ENCODE peak calls at places on chromosomes 13 and 19, in ten cellular contexts. A is fibroblast of mammary gland, K is Calu3, P is GM12865, E is psoas muscle, L is AG10803, N is activated B cell treated with CpG ODN at 0.5 μM for 24 hours, C is Caco-2, Q is foreskin fibroblast, W is mammary epithelial cell. G is an unnamed sample.

GRCh38 chr13:58858870-58859371 is 1227.4 kb downstream of the PCDH17 start:
- DNase-seq in L (no peak), K (no peak), A (no peak), W (no peak), P (no peak), N (no peak), Q (no peak), E (no peak), C (no peak), G (no peak)

GRCh38 chr13:103195762-103196161 is 129.5 kb upstream of the SLC10A2 start:
- DNase-seq in A (no peak), P (no peak), Q (no peak), N (no peak), W (peak), C (no peak), K (no peak), L (no peak), E (no peak), G (no peak)

GRCh38 chr13:42275506-42275905 is 3.6 kb downstream of the AKAP11 start:
- DNase-seq in A (no peak), E (no peak), L (no peak), W (peak), Q (no peak), N (no peak), K (no peak), P (peak), C (no peak), G (no peak)

GRCh38 chr19:16872728-16873127 is 16.1 kb upstream of the F2RL3 start:
- DNase-seq in E (no peak), N (no peak), C (no peak), L (no peak), Q (no peak), K (no peak), P (no peak), A (no peak), W (no peak), G (no peak)

GRCh38 chr13:45215392-45216077 is 14.7 kb upstream of the KCTD4 start:
- DNase-seq in W (no peak), N (no peak), E (no peak), A (no peak), Q (no peak), C (no peak), K (no peak), L (peak), P (no peak), G (no peak)

GRCh38 chr19:3570619-3571018 is 2.1 kb upstream of the HMG20B start:
- DNase-seq in N (no peak), W (peak), Q (no peak), E (no peak), A (no peak), K (no peak), L (no peak), P (no peak), C (no peak), G (no peak)

GRCh38 chr19:55454787-55455243 is 6.6 kb downstream of the ISOC2 start:
- DNase-seq in K (peak), W (peak), P (peak), Q (peak), E (no peak), N (no peak), A (peak), L (peak), C (peak), G (peak)

GRCh38 chr13:50230365-50230978 is 215.2 kb downstream of the KCNRG start:
- DNase-seq in Q (peak), N (no peak), A (peak), W (peak), P (no peak), E (no peak), K (no peak), C (no peak), L (peak), G (no peak)

GRCh38 chr13:39779337-39780270 is 124.1 kb downstream of the COG6 start:
- DNase-seq in Q (no peak), C (no peak), E (no peak), A (peak), L (peak), W (no peak), K (no peak), N (no peak), P (peak), G (no peak)

GRCh38 chr19:10863107-10863700 is 8.1 kb upstream of the CARM1 start:
- DNase-seq in W (no peak), C (no peak), N (no peak), E (peak), Q (no peak), L (peak), A (peak), P (no peak), K (peak), G (no peak)

GRCh38 chr13:80359459-80360297 is 18.8 kb upstream of the SPRY2 start:
- DNase-seq in K (no peak), A (peak), L (no peak), W (no peak), E (no peak), C (no peak), Q (no peak), P (no peak), N (no peak), G (peak)

GRCh38 chr13:106917673-106918652 is 350.0 kb upstream of the ARGLU1 start:
- DNase-seq in L (peak), N (peak), P (peak), A (peak), E (peak), C (peak), Q (peak), K (peak), W (peak), G (peak)

GRCh38 chr13:108595416-108596257 is 33.8 kb upstream of the MYO16 start:
- DNase-seq in P (peak), K (no peak), C (no peak), L (no peak), W (no peak), A (peak), E (no peak), N (no peak), Q (no peak), G (no peak)

GRCh38 chr13:21735621-21736401 is 64.9 kb downstream of the FGF9 start:
- DNase-seq in P (no peak), C (no peak), K (no peak), W (no peak), L (no peak), Q (no peak), A (no peak), N (no peak), E (no peak), G (no peak)

GRCh38 chr19:18274776-18275356 is 614 bp upstream of the IQCN start:
- DNase-seq in K (peak), E (peak), C (peak), Q (peak), W (peak), A (peak), L (peak), N (no peak), P (no peak), G (no peak)

GRCh38 chr19:5536337-5536894 is 31.3 kb downstream of the TINCR start:
- DNase-seq in L (peak), A (peak), W (peak), N (no peak), C (no peak), K (peak), P (no peak), E (peak), Q (peak), G (peak)

GRCh38 chr13:94798738-94799137 is 86.4 kb upstream of the SOX21 start:
- DNase-seq in P (no peak), E (no peak), A (no peak), C (no peak), W (no peak), N (no peak), L (no peak), Q (no peak), K (no peak), G (no peak)

GRCh38 chr13:61410669-61411297 is 4.9 kb downstream of the PCDH20 start:
- DNase-seq in E (no peak), Q (no peak), W (no peak), N (no peak), K (no peak), P (peak), A (peak), C (no peak), L (peak), G (no peak)

GRCh38 chr19:40822161-40822560 is 23.2 kb downstream of the EGLN2 start:
- DNase-seq in E (no peak), N (no peak), W (no peak), K (no peak), Q (no peak), C (peak), P (no peak), L (no peak), A (no peak), G (no peak)

GRCh38 chr19:2578391-2578826 is 102.5 kb downstream of the GADD45B start:
- DNase-seq in E (no peak), C (no peak), K (peak), L (peak), Q (no peak), W (peak), N (no peak), P (no peak), A (peak), G (no peak)

GRCh38 chr19:58573658-58574164 is 576 bp upstream of the MZF1 start:
- DNase-seq in Q (no peak), N (no peak), W (no peak), C (no peak), P (no peak), A (no peak), E (no peak), L (no peak), K (no peak), G (no peak)

GRCh38 chr19:58570770-58571574 is 2.2 kb downstream of the MZF1 start:
- DNase-seq in W (no peak), Q (no peak), E (peak), K (no peak), P (no peak), N (no peak), C (no peak), A (no peak), L (no peak), G (no peak)

GRCh38 chr19:58572026-58572817 is 913 bp downstream of the MZF1 start:
- DNase-seq in P (no peak), C (no peak), K (no peak), A (no peak), E (no peak), L (no peak), Q (no peak), N (no peak), W (no peak), G (no peak)

GRCh38 chr19:58571575-58571947 is 1.6 kb downstream of the MZF1 start:
- DNase-seq in C (no peak), E (peak), K (no peak), N (no peak), A (no peak), P (no peak), W (no peak), L (no peak), Q (no peak), G (no peak)

DNA sequence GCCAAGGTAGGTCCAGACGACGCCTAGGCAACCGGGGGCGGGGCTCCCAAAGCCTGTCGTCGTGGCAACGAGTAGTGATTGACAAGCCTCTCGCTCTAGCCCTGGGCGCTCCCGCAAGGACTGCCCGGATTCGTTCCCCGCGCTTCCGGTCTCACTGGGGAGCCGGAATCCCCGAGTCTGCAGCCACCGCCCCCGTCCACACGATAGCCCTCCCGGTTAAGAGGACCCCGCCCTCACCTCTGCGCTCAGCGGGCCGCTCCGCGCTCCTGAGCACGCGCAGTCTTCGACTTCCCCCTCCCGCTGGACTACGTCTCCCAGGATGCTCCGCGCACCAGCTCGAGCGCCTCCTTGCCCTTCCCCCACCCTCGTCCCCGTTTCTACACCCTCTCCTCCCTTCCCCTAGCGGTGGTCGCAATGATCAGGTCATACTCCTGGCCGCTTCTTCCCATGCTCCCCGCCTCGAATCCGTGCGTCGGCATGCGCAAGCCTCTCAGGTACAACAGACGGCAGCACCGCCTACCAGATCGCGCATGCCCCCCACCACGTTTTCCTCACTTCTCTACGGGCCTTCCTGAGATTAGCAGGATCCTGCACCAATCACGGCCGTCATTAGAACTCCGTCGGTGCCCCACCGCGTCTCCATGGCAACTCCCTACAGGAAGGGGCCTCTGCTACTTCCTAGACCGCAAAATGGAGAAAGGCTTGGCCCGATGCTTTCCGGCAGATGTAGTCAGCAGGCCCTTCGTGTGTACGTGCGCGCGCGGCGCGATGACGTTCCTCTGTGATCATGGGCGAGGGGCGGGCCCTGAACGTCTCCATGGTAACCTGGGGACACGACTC is at the start of gene MZF1:
- DNase-seq in K (peak), L (peak), W (peak), P (peak), C (peak), N (peak), E (peak), Q (peak), A (peak), G (peak)
- TF ChIP-seq CTCF in K (no peak), L (peak), W (no peak), P (peak), C (peak), N (no peak), E (peak), Q (no peak), A (no peak), G (peak)

DNA sequence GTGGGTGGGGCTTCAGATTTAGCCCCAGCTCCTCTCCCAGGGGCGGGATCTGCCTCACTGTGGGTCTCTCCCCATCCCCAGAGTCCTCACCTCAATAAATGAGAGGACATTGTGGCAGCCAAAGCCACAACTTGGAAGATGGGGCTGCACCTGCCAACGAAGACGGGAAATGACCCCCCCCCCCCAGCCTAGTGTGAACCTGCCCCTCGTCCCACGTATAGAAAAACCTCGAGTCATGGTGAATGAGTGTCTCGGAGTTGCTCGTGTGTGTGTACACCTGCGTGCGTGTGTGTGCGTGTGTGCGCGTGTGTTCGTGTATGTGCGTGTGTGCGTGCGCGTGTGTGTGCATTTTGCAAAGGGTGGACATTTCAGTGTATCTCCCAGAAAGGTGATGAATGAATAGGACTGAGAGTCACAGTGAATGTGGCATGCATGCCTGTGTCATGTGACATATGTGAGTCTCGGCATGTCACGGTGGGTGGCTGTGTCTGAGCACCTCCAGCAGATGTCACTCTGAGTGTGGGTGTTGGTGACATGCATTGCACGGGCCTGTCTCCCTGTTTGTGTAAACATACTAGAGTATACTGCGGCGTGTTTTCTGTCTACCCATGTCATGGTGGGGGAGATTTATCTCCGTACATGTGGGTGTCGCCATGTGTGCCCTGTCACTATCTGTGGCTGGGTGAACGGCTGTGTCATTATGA is 1.5 kb upstream of the TRAPPC5 start:
- DNase-seq in C (peak), E (no peak), L (no peak), K (peak), A (no peak), W (no peak), N (peak), P (peak), Q (no peak), G (no peak)
- TF ChIP-seq CTCF in C (peak), E (no peak), L (no peak), K (no peak), A (no peak), W (no peak), N (no peak), P (peak), Q (no peak), G (no peak)

DNA sequence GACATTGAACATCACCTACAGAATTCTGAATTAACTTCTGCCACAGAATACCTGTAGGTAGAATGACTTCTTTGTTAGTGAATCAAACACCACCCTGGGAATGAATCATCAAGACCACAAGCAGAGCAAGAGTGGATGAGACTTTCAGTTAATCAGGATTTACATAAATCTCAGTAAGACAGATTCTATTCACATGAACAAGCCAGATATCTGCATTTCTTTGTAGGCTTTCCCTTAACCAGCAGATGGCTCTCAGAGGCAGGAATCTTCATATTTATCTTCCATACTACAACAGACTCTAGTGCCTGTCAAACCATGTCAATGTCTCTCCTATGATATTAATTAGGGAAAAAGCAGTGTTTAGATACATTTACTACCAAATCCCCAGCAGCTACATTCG is 412.1 kb downstream of the KLF12 start:
- DNase-seq in N (no peak), L (peak), P (peak), A (peak), C (no peak), K (no peak), E (no peak), Q (peak), W (peak), G (no peak)
- TF ChIP-seq CTCF in N (no peak), L (peak), P (peak), A (peak), C (peak), K (no peak), E (no peak), Q (peak), W (peak), G (peak)

GRCh38 chr19:42270346-42271044 is 1.4 kb downstream of the CIC start:
- DNase-seq in C (no peak), N (peak), W (peak), K (peak), E (peak), L (peak), P (peak), Q (peak), A (peak), G (no peak)

GRCh38 chr19:42272535-42272897 is 3.5 kb downstream of the CIC start:
- DNase-seq in E (no peak), P (no peak), Q (no peak), N (no peak), W (no peak), A (no peak), K (no peak), L (no peak), C (no peak), G (no peak)

GRCh38 chr19:42269518-42270345 is 680 bp downstream of the CIC start:
- DNase-seq in W (no peak), L (no peak), N (peak), E (peak), P (no peak), C (no peak), A (no peak), K (no peak), Q (no peak), G (no peak)

GRCh38 chr19:42271861-42272534 is 2.9 kb downstream of the CIC start:
- DNase-seq in L (no peak), Q (no peak), P (no peak), E (peak), W (no peak), N (no peak), A (no peak), K (no peak), C (no peak), G (no peak)

GRCh38 chr19:42271045-42271419 is 2.0 kb downstream of the CIC start:
- DNase-seq in W (no peak), N (no peak), A (no peak), Q (no peak), P (no peak), C (no peak), E (no peak), L (no peak), K (no peak), G (no peak)
- TF ChIP-seq CTCF in W (no peak), N (no peak), A (no peak), Q (no peak), P (no peak), C (no peak), E (no peak), L (no peak), K (no peak), G (no peak)

DNA sequence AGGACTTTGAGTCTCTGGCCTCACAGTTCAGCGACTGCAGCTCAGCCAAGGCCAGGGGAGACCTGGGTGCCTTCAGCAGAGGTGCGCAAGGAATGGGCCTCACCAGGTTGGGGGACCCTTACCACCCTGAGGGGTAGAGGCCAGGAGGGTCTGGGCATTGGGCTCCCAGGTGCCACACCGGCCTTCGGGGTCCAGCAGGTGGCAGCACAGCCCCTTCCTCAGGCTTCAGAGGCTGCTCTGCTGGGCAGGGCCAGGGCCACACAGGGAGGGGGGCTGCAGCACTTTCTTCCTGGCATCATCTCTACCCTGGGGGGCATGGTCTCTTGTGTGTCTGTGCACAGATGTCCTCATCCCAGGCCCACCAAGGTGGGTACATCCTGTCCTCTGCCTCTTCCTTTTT is 12.9 kb downstream of the PIN1 start:
- DNase-seq in W (no peak), C (no peak), N (no peak), L (no peak), P (no peak), Q (no peak), A (no peak), K (peak), E (no peak), G (no peak)
- TF ChIP-seq CTCF in W (no peak), C (peak), N (no peak), L (no peak), P (peak), Q (peak), A (peak), K (no peak), E (no peak), G (peak)

DNA sequence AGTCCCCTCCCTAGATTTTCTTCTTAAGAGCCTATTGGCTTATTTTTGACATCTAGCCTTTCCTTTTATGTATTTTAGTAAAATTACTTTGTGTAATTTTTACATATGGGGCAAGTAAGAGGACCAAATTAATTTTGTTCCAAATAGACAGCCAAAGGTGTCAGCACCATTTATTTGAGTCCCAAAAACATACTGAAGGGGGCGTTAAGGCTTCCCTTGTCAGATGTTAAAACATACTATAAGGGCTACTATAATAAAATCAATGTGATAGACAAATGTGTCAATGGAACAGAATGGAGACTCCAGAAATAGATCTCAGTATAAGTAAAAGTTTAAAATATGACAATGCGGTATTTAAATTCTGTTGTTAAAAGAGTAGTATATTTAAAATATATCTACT is 133.6 kb downstream of the MTUS2 start:
- DNase-seq in K (no peak), C (no peak), P (no peak), A (no peak), Q (no peak), W (no peak), E (no peak), N (no peak), L (no peak), G (no peak)
- TF ChIP-seq CTCF in K (no peak), C (peak), P (no peak), A (no peak), Q (no peak), W (no peak), E (no peak), N (no peak), L (no peak), G (peak)